ENCODE peak calls at places on chromosomes 11 and 22, in four cellular contexts. C is HL-60, J is IMR-90, Y is type B pancreatic cell. P is an unnamed sample.

GRCh38 chr11:14148653-14149273 is 186.2 kb downstream of the SPON1 start:
- DNase-seq in Y (no peak), J (peak), C (no peak), P (no peak)

GRCh38 chr11:62193954-62194353 is 3.9 kb downstream of the SCGB1D1 start:
- DNase-seq in Y (no peak), C (no peak), J (no peak), P (no peak)

GRCh38 chr11:34292546-34292945 is 65.3 kb downstream of the ABTB2 start:
- DNase-seq in C (no peak), J (no peak), Y (no peak), P (no peak)

GRCh38 chr22:22424210-22424800 is 84.2 kb downstream of the ZNF280B start:
- DNase-seq in C (no peak), J (no peak), Y (no peak), P (no peak)

GRCh38 chr22:38336699-38337098 is 19.5 kb upstream of the CSNK1E start:
- DNase-seq in J (no peak), Y (no peak), C (no peak), P (no peak)

GRCh38 chr11:109490953-109491733 is 69.2 kb downstream of the C11orf87 start:
- DNase-seq in J (peak), C (peak), Y (no peak), P (no peak)

GRCh38 chr11:116059909-116060308 is 555.7 kb upstream of the CADM1 start:
- DNase-seq in J (no peak), Y (no peak), C (no peak), P (no peak)

GRCh38 chr11:9092846-9093778 is 1.7 kb upstream of the SCUBE2 start:
- DNase-seq in J (no peak), C (peak), Y (no peak), P (no peak)

GRCh38 chr11:130179396-130180306 is 20.1 kb downstream of the ST14 start:
- DNase-seq in C (no peak), J (no peak), Y (no peak), P (no peak)

GRCh38 chr11:85042368-85042767 is 584.8 kb downstream of the DLG2 start:
- DNase-seq in J (no peak), Y (no peak), C (no peak), P (no peak)

GRCh38 chr11:119460582-119460981 is 37.6 kb upstream of the THY1 start:
- DNase-seq in C (no peak), J (peak), Y (no peak), P (peak)

GRCh38 chr22:50186181-50186731 is 543 bp downstream of the TRABD start:
- DNase-seq in Y (no peak), C (no peak), J (no peak), P (no peak)
- TF ChIP-seq CTCF in Y (no peak), C (no peak), J (no peak), P (no peak)

DNA sequence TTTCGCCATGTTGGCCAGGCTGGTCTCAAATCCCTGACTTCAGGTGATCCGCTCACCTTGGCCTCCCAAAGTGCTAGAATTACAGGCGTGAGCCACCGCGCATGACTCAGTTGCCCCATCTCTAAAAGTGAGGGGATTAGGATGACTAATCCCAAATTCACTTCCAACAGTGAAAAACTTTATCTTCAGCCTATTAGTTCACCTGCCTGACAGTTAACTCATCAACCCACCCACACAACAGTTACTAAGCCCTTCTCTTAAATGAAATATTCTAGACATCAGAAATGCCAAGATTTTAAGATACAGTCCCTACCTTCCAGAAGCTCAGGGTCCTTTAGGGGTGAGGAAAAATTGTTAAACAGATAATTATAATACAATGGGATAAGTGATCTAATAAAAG is 2.0 kb upstream of the ANKRD42 start:
- DNase-seq in Y (no peak), C (no peak), J (no peak), P (no peak)
- TF ChIP-seq CTCF in Y (no peak), C (no peak), J (no peak), P (no peak)

DNA sequence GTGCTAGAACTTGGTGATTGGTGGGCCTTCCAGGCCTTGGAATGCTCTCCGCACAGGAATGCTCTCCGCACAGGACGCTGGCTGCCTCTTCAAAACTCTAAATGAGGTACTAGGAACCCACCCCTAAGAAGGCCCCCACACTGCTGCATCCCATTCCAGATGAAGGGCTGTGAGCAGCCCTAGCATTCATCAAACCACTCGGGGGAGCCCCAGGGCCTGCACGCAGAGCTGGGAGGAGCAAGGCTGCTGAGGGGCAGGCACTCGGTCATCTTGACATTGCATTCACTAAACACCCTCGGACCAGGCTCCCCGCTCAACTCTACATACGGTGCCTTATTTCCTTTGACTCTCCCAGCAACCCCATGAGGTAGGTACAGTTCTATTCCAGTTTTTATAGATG is 49.2 kb upstream of the EMID1 start:
- DNase-seq in Y (no peak), C (no peak), J (peak), P (no peak)
- TF ChIP-seq CTCF in Y (no peak), C (no peak), J (peak), P (no peak)

DNA sequence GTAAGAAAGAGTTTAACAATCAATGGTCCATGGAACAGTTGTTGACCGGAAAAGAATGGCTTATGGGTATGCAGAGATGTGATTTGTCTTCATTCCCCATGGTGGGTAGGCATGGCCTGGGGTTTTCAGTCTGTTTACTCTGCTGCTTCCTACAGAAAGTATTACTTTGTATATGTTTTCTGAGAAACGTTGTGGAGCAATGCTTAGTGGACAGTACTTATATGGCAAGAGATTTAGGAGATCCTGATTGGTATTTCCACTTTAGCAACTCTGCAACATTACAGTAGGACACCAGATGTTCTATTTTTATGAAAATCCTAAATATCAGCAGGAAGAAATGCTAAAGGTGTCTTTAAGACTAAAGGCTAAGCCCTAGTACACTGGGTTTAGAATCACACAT is 309.1 kb downstream of the AASDHPPT start:
- DNase-seq in J (no peak), Y (no peak), C (no peak), P (no peak)
- TF ChIP-seq CTCF in J (no peak), Y (no peak), C (no peak), P (no peak)

GRCh38 chr11:17163742-17164141 is 44.0 kb downstream of the PIK3C2A start:
- DNase-seq in C (no peak), Y (no peak), J (no peak), P (no peak)

GRCh38 chr11:17162376-17162775 is 45.4 kb downstream of the PIK3C2A start:
- DNase-seq in C (no peak), J (no peak), Y (no peak), P (no peak)

GRCh38 chr11:17163296-17163695 is 44.5 kb downstream of the PIK3C2A start:
- DNase-seq in Y (no peak), C (no peak), J (no peak), P (no peak)

GRCh38 chr11:17164361-17165246 is 43.2 kb downstream of the PIK3C2A start:
- DNase-seq in Y (no peak), J (peak), C (peak), P (no peak)

GRCh38 chr11:17165247-17165890 is 42.4 kb downstream of the PIK3C2A start:
- DNase-seq in Y (no peak), J (no peak), C (peak), P (no peak)
- TF ChIP-seq CTCF in Y (no peak), J (no peak), C (no peak), P (no peak)

P was measured in osteocyte.